ENCODE peak calls at places on chromosomes 6 and 20, in six cellular contexts. I, V, M, H, S and U are unnamed samples.
A peak's percentile ranks its signal among the peaks of the same experiment; 100 is the strongest.

GRCh38 chr6:25359891-25360290 is 80.7 kb downstream of the CARMIL1 start:
- DNase-seq in V (no peak), H (no peak), M (no peak), S (no peak), I (no peak), U (no peak)

GRCh38 chr6:87869064-87869685 is 167.1 kb upstream of the AKIRIN2 start:
- DNase-seq in V (no peak), M (no peak), I (no peak), S (no peak), H (no peak), U (no peak)

GRCh38 chr6:119484598-119484997 is 135.0 kb upstream of the MAN1A1 start:
- DNase-seq in H (no peak), S (no peak), I (no peak), V (no peak), M (no peak), U (no peak)

GRCh38 chr20:59055302-59055701 is 12.7 kb upstream of the PRELID3B start:
- DNase-seq in I (no peak), H (no peak), V (no peak), M (no peak), S (no peak), U (no peak)

GRCh38 chr6:12537389-12537788 is 179.2 kb upstream of the PHACTR1 start:
- DNase-seq in M (no peak), S (peak; percentile 12), V (no peak), I (no peak), H (no peak), U (no peak)

GRCh38 chr6:168964138-168964892 is 289.3 kb downstream of the THBS2 start:
- DNase-seq in S (no peak), H (no peak), I (no peak), V (no peak), M (no peak), U (no peak)

GRCh38 chr6:38460216-38460615 is 179.5 kb downstream of the BTBD9 start:
- DNase-seq in V (no peak), S (no peak), H (no peak), M (no peak), I (no peak), U (no peak)

GRCh38 chr6:119467478-119468081 is 118.0 kb upstream of the MAN1A1 start:
- DNase-seq in V (no peak), M (no peak), H (no peak), S (no peak), I (no peak), U (no peak)

GRCh38 chr20:55540013-55540412 is 465.3 kb downstream of the CBLN4 start:
- DNase-seq in V (no peak), M (no peak), I (no peak), H (no peak), S (no peak), U (no peak)

GRCh38 chr20:59149678-59150504 is 13.7 kb upstream of the ZNF831 start:
- DNase-seq in M (no peak), H (no peak), I (no peak), S (no peak), V (no peak), U (peak; percentile 41)

GRCh38 chr6:33985947-33986346 is 159.9 kb downstream of the GRM4 start:
- DNase-seq in I (no peak), H (no peak), S (no peak), M (no peak), V (no peak), U (no peak)

GRCh38 chr20:53737404-53738038 is 143.9 kb upstream of the ZNF217 start:
- DNase-seq in I (no peak), S (no peak), M (no peak), V (no peak), H (no peak), U (no peak)

GRCh38 chr6:65638047-65638831 is 68.8 kb downstream of the EYS start:
- DNase-seq in H (no peak), S (peak; percentile 45), M (peak; percentile 70), V (no peak), I (no peak), U (no peak)

GRCh38 chr6:88536056-88536455 is 369.9 kb upstream of the CNR1 start:
- DNase-seq in I (no peak), S (no peak), M (no peak), V (no peak), H (no peak), U (no peak)

GRCh38 chr6:75101896-75102680 is 103.8 kb downstream of the COL12A1 start:
- DNase-seq in I (no peak), M (no peak), S (no peak), H (no peak), V (no peak), U (no peak)
- TF ChIP-seq POLR2A in I (no peak), M (no peak), S (no peak), H (no peak), V (no peak), U (no peak)

GRCh38 chr20:41734506-41734945 is 116.3 kb upstream of the CHD6 start:
- DNase-seq in H (peak; percentile 73), I (no peak), V (no peak), S (peak; percentile 75), M (peak; percentile 74), U (peak; percentile 14)
- TF ChIP-seq TAF1 in H (no peak), I (no peak), V (no peak), S (no peak), M (no peak), U (no peak)

GRCh38 chr6:157323114-157323923 is at the start of gene TMEM242:
- DNase-seq in M (peak; percentile 98), S (peak; percentile 89), V (peak; percentile 74), H (peak; percentile 91), I (peak; percentile 75), U (peak; percentile 75)
- TF ChIP-seq POLR2A in M (peak; percentile 90), S (peak; percentile 96), V (peak; percentile 96), H (peak; percentile 100), I (peak; percentile 93), U (peak; percentile 93)

GRCh38 chr6:130577178-130577919 is 211.5 kb downstream of the TMEM200A start:
- DNase-seq in M (no peak), I (no peak), S (no peak), H (no peak), V (no peak), U (no peak)
- TF ChIP-seq TAF1 in M (no peak), I (no peak), S (no peak), H (no peak), V (no peak), U (no peak)